ENCODE peak calls at places on chromosomes 2 and 18, in nine cellular contexts. One of them, this sample, is unnamed.

GRCh38 chr2:172726172-172726735 is 9.4 kb upstream of the RAPGEF4 start:
- DNase-seq in iris pigment epithelial cell: peak; percentile 28
- DNase-seq in activated CD8-positive, alpha-beta memory T cell treated with anti-CD3 and anti-CD28 coated beads for 48 hours: no peak
- DNase-seq in retinal pigment epithelial cell: no peak
- DNase-seq in frontal cortex: no peak
- DNase-seq in stimulated activated effector memory CD8-positive, alpha-beta T cell treated with anti-CD3 and anti-CD28 coated beads, Interleukin-12 subunit alpha, Interleukin-12 subunit beta, amount 100 ng/mL, for 72 hours: no peak
- DNase-seq in activated T-cell treated with anti-CD3 and anti-CD28 coated beads for 1 hour: no peak
- DNase-seq in T-helper 17 cell: no peak
- DNase-seq in adrenal gland: no peak
- DNase-seq in this sample: no peak

GRCh38 chr2:19800796-19801195 is 101.0 kb downstream of the TTC32 start:
- DNase-seq in T-helper 17 cell: no peak
- DNase-seq in frontal cortex: no peak
- DNase-seq in stimulated activated effector memory CD8-positive, alpha-beta T cell treated with anti-CD3 and anti-CD28 coated beads, Interleukin-12 subunit alpha, Interleukin-12 subunit beta, amount 100 ng/mL, for 72 hours: no peak
- DNase-seq in adrenal gland: no peak
- DNase-seq in activated CD8-positive, alpha-beta memory T cell treated with anti-CD3 and anti-CD28 coated beads for 48 hours: no peak
- DNase-seq in iris pigment epithelial cell: no peak
- DNase-seq in retinal pigment epithelial cell: no peak
- DNase-seq in activated T-cell treated with anti-CD3 and anti-CD28 coated beads for 1 hour: no peak
- DNase-seq in this sample: no peak

GRCh38 chr2:42183775-42184174 is 14.6 kb downstream of the EML4 start:
- DNase-seq in retinal pigment epithelial cell: no peak
- DNase-seq in stimulated activated effector memory CD8-positive, alpha-beta T cell treated with anti-CD3 and anti-CD28 coated beads, Interleukin-12 subunit alpha, Interleukin-12 subunit beta, amount 100 ng/mL, for 72 hours: no peak
- DNase-seq in activated CD8-positive, alpha-beta memory T cell treated with anti-CD3 and anti-CD28 coated beads for 48 hours: no peak
- DNase-seq in frontal cortex: no peak
- DNase-seq in T-helper 17 cell: no peak
- DNase-seq in adrenal gland: no peak
- DNase-seq in iris pigment epithelial cell: no peak
- DNase-seq in activated T-cell treated with anti-CD3 and anti-CD28 coated beads for 1 hour: no peak
- DNase-seq in this sample: no peak

GRCh38 chr18:10313016-10313342 is 141.5 kb upstream of the APCDD1 start:
- DNase-seq in frontal cortex: no peak
- DNase-seq in activated T-cell treated with anti-CD3 and anti-CD28 coated beads for 1 hour: no peak
- DNase-seq in retinal pigment epithelial cell: no peak
- DNase-seq in T-helper 17 cell: no peak
- DNase-seq in stimulated activated effector memory CD8-positive, alpha-beta T cell treated with anti-CD3 and anti-CD28 coated beads, Interleukin-12 subunit alpha, Interleukin-12 subunit beta, amount 100 ng/mL, for 72 hours: no peak
- DNase-seq in iris pigment epithelial cell: no peak
- DNase-seq in adrenal gland: no peak
- DNase-seq in activated CD8-positive, alpha-beta memory T cell treated with anti-CD3 and anti-CD28 coated beads for 48 hours: no peak
- DNase-seq in this sample: no peak

GRCh38 chr2:207725815-207726578 is 14.6 kb downstream of the CCNYL1 start:
- DNase-seq in T-helper 17 cell: no peak
- DNase-seq in adrenal gland: no peak
- DNase-seq in activated T-cell treated with anti-CD3 and anti-CD28 coated beads for 1 hour: no peak
- DNase-seq in retinal pigment epithelial cell: no peak
- DNase-seq in stimulated activated effector memory CD8-positive, alpha-beta T cell treated with anti-CD3 and anti-CD28 coated beads, Interleukin-12 subunit alpha, Interleukin-12 subunit beta, amount 100 ng/mL, for 72 hours: no peak
- DNase-seq in frontal cortex: no peak
- DNase-seq in activated CD8-positive, alpha-beta memory T cell treated with anti-CD3 and anti-CD28 coated beads for 48 hours: no peak
- DNase-seq in iris pigment epithelial cell: peak; percentile 29
- DNase-seq in this sample: no peak

GRCh38 chr2:45275806-45276205 is 266.6 kb upstream of the SIX2 start:
- DNase-seq in activated T-cell treated with anti-CD3 and anti-CD28 coated beads for 1 hour: no peak
- DNase-seq in adrenal gland: no peak
- DNase-seq in iris pigment epithelial cell: no peak
- DNase-seq in activated CD8-positive, alpha-beta memory T cell treated with anti-CD3 and anti-CD28 coated beads for 48 hours: no peak
- DNase-seq in stimulated activated effector memory CD8-positive, alpha-beta T cell treated with anti-CD3 and anti-CD28 coated beads, Interleukin-12 subunit alpha, Interleukin-12 subunit beta, amount 100 ng/mL, for 72 hours: no peak
- DNase-seq in T-helper 17 cell: no peak
- DNase-seq in retinal pigment epithelial cell: no peak
- DNase-seq in frontal cortex: no peak
- DNase-seq in this sample: no peak

GRCh38 chr2:98913916-98914712 is 21.9 kb downstream of the CRACDL start:
- DNase-seq in iris pigment epithelial cell: no peak
- DNase-seq in frontal cortex: no peak
- DNase-seq in activated T-cell treated with anti-CD3 and anti-CD28 coated beads for 1 hour: no peak
- DNase-seq in T-helper 17 cell: no peak
- DNase-seq in adrenal gland: no peak
- DNase-seq in retinal pigment epithelial cell: no peak
- DNase-seq in activated CD8-positive, alpha-beta memory T cell treated with anti-CD3 and anti-CD28 coated beads for 48 hours: no peak
- DNase-seq in stimulated activated effector memory CD8-positive, alpha-beta T cell treated with anti-CD3 and anti-CD28 coated beads, Interleukin-12 subunit alpha, Interleukin-12 subunit beta, amount 100 ng/mL, for 72 hours: no peak
- DNase-seq in this sample: no peak

GRCh38 chr2:44290271-44290670 is 15.0 kb downstream of the SLC3A1 start:
- DNase-seq in iris pigment epithelial cell: peak; percentile 72
- DNase-seq in frontal cortex: no peak
- DNase-seq in adrenal gland: no peak
- DNase-seq in T-helper 17 cell: no peak
- DNase-seq in retinal pigment epithelial cell: no peak
- DNase-seq in stimulated activated effector memory CD8-positive, alpha-beta T cell treated with anti-CD3 and anti-CD28 coated beads, Interleukin-12 subunit alpha, Interleukin-12 subunit beta, amount 100 ng/mL, for 72 hours: no peak
- DNase-seq in activated CD8-positive, alpha-beta memory T cell treated with anti-CD3 and anti-CD28 coated beads for 48 hours: no peak
- DNase-seq in activated T-cell treated with anti-CD3 and anti-CD28 coated beads for 1 hour: no peak
- DNase-seq in this sample: no peak

GRCh38 chr2:7225848-7226247 is 308.6 kb downstream of the RNF144A start:
- DNase-seq in adrenal gland: no peak
- DNase-seq in retinal pigment epithelial cell: no peak
- DNase-seq in activated CD8-positive, alpha-beta memory T cell treated with anti-CD3 and anti-CD28 coated beads for 48 hours: no peak
- DNase-seq in stimulated activated effector memory CD8-positive, alpha-beta T cell treated with anti-CD3 and anti-CD28 coated beads, Interleukin-12 subunit alpha, Interleukin-12 subunit beta, amount 100 ng/mL, for 72 hours: no peak
- DNase-seq in T-helper 17 cell: no peak
- DNase-seq in activated T-cell treated with anti-CD3 and anti-CD28 coated beads for 1 hour: no peak
- DNase-seq in frontal cortex: no peak
- DNase-seq in iris pigment epithelial cell: no peak
- DNase-seq in this sample: no peak

GRCh38 chr2:217911283-217911965 is 91.4 kb downstream of the TNS1 start:
- DNase-seq in T-helper 17 cell: no peak
- DNase-seq in frontal cortex: no peak
- DNase-seq in activated T-cell treated with anti-CD3 and anti-CD28 coated beads for 1 hour: no peak
- DNase-seq in retinal pigment epithelial cell: no peak
- DNase-seq in activated CD8-positive, alpha-beta memory T cell treated with anti-CD3 and anti-CD28 coated beads for 48 hours: no peak
- DNase-seq in iris pigment epithelial cell: peak; percentile 43
- DNase-seq in adrenal gland: peak; percentile 83
- DNase-seq in stimulated activated effector memory CD8-positive, alpha-beta T cell treated with anti-CD3 and anti-CD28 coated beads, Interleukin-12 subunit alpha, Interleukin-12 subunit beta, amount 100 ng/mL, for 72 hours: no peak
- DNase-seq in this sample: no peak

GRCh38 chr18:48125724-48126123 is 195.3 kb upstream of the SMAD2 start:
- DNase-seq in T-helper 17 cell: no peak
- DNase-seq in iris pigment epithelial cell: no peak
- DNase-seq in frontal cortex: no peak
- DNase-seq in adrenal gland: no peak
- DNase-seq in retinal pigment epithelial cell: no peak
- DNase-seq in activated T-cell treated with anti-CD3 and anti-CD28 coated beads for 1 hour: no peak
- DNase-seq in stimulated activated effector memory CD8-positive, alpha-beta T cell treated with anti-CD3 and anti-CD28 coated beads, Interleukin-12 subunit alpha, Interleukin-12 subunit beta, amount 100 ng/mL, for 72 hours: no peak
- DNase-seq in activated CD8-positive, alpha-beta memory T cell treated with anti-CD3 and anti-CD28 coated beads for 48 hours: no peak
- DNase-seq in this sample: no peak

GRCh38 chr2:222862915-222863544 is 2.2 kb downstream of the ACSL3 start:
- DNase-seq in frontal cortex: no peak
- DNase-seq in retinal pigment epithelial cell: no peak
- DNase-seq in activated T-cell treated with anti-CD3 and anti-CD28 coated beads for 1 hour: no peak
- DNase-seq in T-helper 17 cell: no peak
- DNase-seq in activated CD8-positive, alpha-beta memory T cell treated with anti-CD3 and anti-CD28 coated beads for 48 hours: no peak
- DNase-seq in iris pigment epithelial cell: peak; percentile 50
- DNase-seq in stimulated activated effector memory CD8-positive, alpha-beta T cell treated with anti-CD3 and anti-CD28 coated beads, Interleukin-12 subunit alpha, Interleukin-12 subunit beta, amount 100 ng/mL, for 72 hours: no peak
- DNase-seq in adrenal gland: no peak
- DNase-seq in this sample: no peak

GRCh38 chr2:61177727-61178549 is 15.9 kb downstream of the C2orf74 start:
- DNase-seq in stimulated activated effector memory CD8-positive, alpha-beta T cell treated with anti-CD3 and anti-CD28 coated beads, Interleukin-12 subunit alpha, Interleukin-12 subunit beta, amount 100 ng/mL, for 72 hours: no peak
- DNase-seq in iris pigment epithelial cell: peak; percentile 26
- DNase-seq in activated T-cell treated with anti-CD3 and anti-CD28 coated beads for 1 hour: peak; percentile 17
- DNase-seq in adrenal gland: peak; percentile 63
- DNase-seq in retinal pigment epithelial cell: no peak
- DNase-seq in frontal cortex: peak; percentile 26
- DNase-seq in activated CD8-positive, alpha-beta memory T cell treated with anti-CD3 and anti-CD28 coated beads for 48 hours: no peak
- DNase-seq in T-helper 17 cell: peak; percentile 27
- DNase-seq in this sample: no peak

GRCh38 chr2:91974401-91975129 is 2896.7 kb upstream of the TEKT4 start:
- DNase-seq in frontal cortex: no peak
- DNase-seq in T-helper 17 cell: no peak
- DNase-seq in iris pigment epithelial cell: no peak
- DNase-seq in retinal pigment epithelial cell: no peak
- DNase-seq in stimulated activated effector memory CD8-positive, alpha-beta T cell treated with anti-CD3 and anti-CD28 coated beads, Interleukin-12 subunit alpha, Interleukin-12 subunit beta, amount 100 ng/mL, for 72 hours: no peak
- DNase-seq in adrenal gland: no peak
- DNase-seq in activated T-cell treated with anti-CD3 and anti-CD28 coated beads for 1 hour: no peak
- DNase-seq in activated CD8-positive, alpha-beta memory T cell treated with anti-CD3 and anti-CD28 coated beads for 48 hours: no peak
- DNase-seq in this sample: no peak

GRCh38 chr2:41932241-41933034 is 115.4 kb upstream of the PKDCC start:
- DNase-seq in adrenal gland: peak; percentile 90
- DNase-seq in T-helper 17 cell: no peak
- DNase-seq in frontal cortex: no peak
- DNase-seq in activated CD8-positive, alpha-beta memory T cell treated with anti-CD3 and anti-CD28 coated beads for 48 hours: no peak
- DNase-seq in retinal pigment epithelial cell: no peak
- DNase-seq in stimulated activated effector memory CD8-positive, alpha-beta T cell treated with anti-CD3 and anti-CD28 coated beads, Interleukin-12 subunit alpha, Interleukin-12 subunit beta, amount 100 ng/mL, for 72 hours: no peak
- DNase-seq in activated T-cell treated with anti-CD3 and anti-CD28 coated beads for 1 hour: no peak
- DNase-seq in iris pigment epithelial cell: peak; percentile 95
- DNase-seq in this sample: no peak

GRCh38 chr18:67854340-67854739 is 337.8 kb upstream of the DSEL start:
- DNase-seq in retinal pigment epithelial cell: no peak
- DNase-seq in activated T-cell treated with anti-CD3 and anti-CD28 coated beads for 1 hour: no peak
- DNase-seq in adrenal gland: no peak
- DNase-seq in T-helper 17 cell: no peak
- DNase-seq in frontal cortex: no peak
- DNase-seq in iris pigment epithelial cell: peak; percentile 71
- DNase-seq in activated CD8-positive, alpha-beta memory T cell treated with anti-CD3 and anti-CD28 coated beads for 48 hours: no peak
- DNase-seq in stimulated activated effector memory CD8-positive, alpha-beta T cell treated with anti-CD3 and anti-CD28 coated beads, Interleukin-12 subunit alpha, Interleukin-12 subunit beta, amount 100 ng/mL, for 72 hours: no peak
- DNase-seq in this sample: no peak

GRCh38 chr2:15145046-15145817 is 415.9 kb downstream of the NBAS start:
- DNase-seq in iris pigment epithelial cell: no peak
- DNase-seq in frontal cortex: no peak
- DNase-seq in stimulated activated effector memory CD8-positive, alpha-beta T cell treated with anti-CD3 and anti-CD28 coated beads, Interleukin-12 subunit alpha, Interleukin-12 subunit beta, amount 100 ng/mL, for 72 hours: no peak
- DNase-seq in T-helper 17 cell: no peak
- DNase-seq in activated T-cell treated with anti-CD3 and anti-CD28 coated beads for 1 hour: no peak
- DNase-seq in activated CD8-positive, alpha-beta memory T cell treated with anti-CD3 and anti-CD28 coated beads for 48 hours: no peak
- DNase-seq in adrenal gland: no peak
- DNase-seq in retinal pigment epithelial cell: peak; percentile 40
- DNase-seq in this sample: no peak

GRCh38 chr2:144515694-144516416 is 4.1 kb downstream of the ZEB2 start:
- DNase-seq in retinal pigment epithelial cell: no peak
- DNase-seq in T-helper 17 cell: no peak
- DNase-seq in iris pigment epithelial cell: peak; percentile 71
- DNase-seq in activated CD8-positive, alpha-beta memory T cell treated with anti-CD3 and anti-CD28 coated beads for 48 hours: no peak
- DNase-seq in activated T-cell treated with anti-CD3 and anti-CD28 coated beads for 1 hour: no peak
- DNase-seq in frontal cortex: peak; percentile 48
- DNase-seq in adrenal gland: peak; percentile 59
- DNase-seq in stimulated activated effector memory CD8-positive, alpha-beta T cell treated with anti-CD3 and anti-CD28 coated beads, Interleukin-12 subunit alpha, Interleukin-12 subunit beta, amount 100 ng/mL, for 72 hours: no peak
- DNase-seq in this sample: peak; percentile 10

GRCh38 chr2:159873136-159873728 is 75.2 kb upstream of the CD302 start:
- DNase-seq in retinal pigment epithelial cell: no peak
- DNase-seq in adrenal gland: peak; percentile 54
- DNase-seq in activated T-cell treated with anti-CD3 and anti-CD28 coated beads for 1 hour: no peak
- DNase-seq in stimulated activated effector memory CD8-positive, alpha-beta T cell treated with anti-CD3 and anti-CD28 coated beads, Interleukin-12 subunit alpha, Interleukin-12 subunit beta, amount 100 ng/mL, for 72 hours: no peak
- DNase-seq in frontal cortex: no peak
- DNase-seq in activated CD8-positive, alpha-beta memory T cell treated with anti-CD3 and anti-CD28 coated beads for 48 hours: no peak
- DNase-seq in iris pigment epithelial cell: no peak
- DNase-seq in T-helper 17 cell: no peak
- DNase-seq in this sample: no peak

GRCh38 chr2:142041105-142041504 is 89.7 kb downstream of the LRP1B start:
- DNase-seq in stimulated activated effector memory CD8-positive, alpha-beta T cell treated with anti-CD3 and anti-CD28 coated beads, Interleukin-12 subunit alpha, Interleukin-12 subunit beta, amount 100 ng/mL, for 72 hours: no peak
- DNase-seq in T-helper 17 cell: no peak
- DNase-seq in retinal pigment epithelial cell: peak; percentile 33
- DNase-seq in activated T-cell treated with anti-CD3 and anti-CD28 coated beads for 1 hour: no peak
- DNase-seq in iris pigment epithelial cell: peak; percentile 10
- DNase-seq in activated CD8-positive, alpha-beta memory T cell treated with anti-CD3 and anti-CD28 coated beads for 48 hours: no peak
- DNase-seq in adrenal gland: no peak
- DNase-seq in frontal cortex: no peak
- DNase-seq in this sample: no peak

GRCh38 chr2:25714740-25715139 is 41.4 kb upstream of the DTNB start:
- DNase-seq in activated CD8-positive, alpha-beta memory T cell treated with anti-CD3 and anti-CD28 coated beads for 48 hours: no peak
- DNase-seq in iris pigment epithelial cell: peak; percentile 11
- DNase-seq in adrenal gland: no peak
- DNase-seq in retinal pigment epithelial cell: no peak
- DNase-seq in stimulated activated effector memory CD8-positive, alpha-beta T cell treated with anti-CD3 and anti-CD28 coated beads, Interleukin-12 subunit alpha, Interleukin-12 subunit beta, amount 100 ng/mL, for 72 hours: no peak
- DNase-seq in T-helper 17 cell: no peak
- DNase-seq in frontal cortex: no peak
- DNase-seq in activated T-cell treated with anti-CD3 and anti-CD28 coated beads for 1 hour: no peak
- DNase-seq in this sample: no peak

GRCh38 chr2:115160523-115161521 is 718.4 kb downstream of the DPP10 start:
- DNase-seq in stimulated activated effector memory CD8-positive, alpha-beta T cell treated with anti-CD3 and anti-CD28 coated beads, Interleukin-12 subunit alpha, Interleukin-12 subunit beta, amount 100 ng/mL, for 72 hours: no peak
- DNase-seq in activated T-cell treated with anti-CD3 and anti-CD28 coated beads for 1 hour: no peak
- DNase-seq in iris pigment epithelial cell: no peak
- DNase-seq in frontal cortex: no peak
- DNase-seq in activated CD8-positive, alpha-beta memory T cell treated with anti-CD3 and anti-CD28 coated beads for 48 hours: no peak
- DNase-seq in T-helper 17 cell: no peak
- DNase-seq in adrenal gland: peak; percentile 62
- DNase-seq in retinal pigment epithelial cell: no peak
- DNase-seq in this sample: peak; percentile 50

GRCh38 chr2:40642261-40642660 is 190.4 kb upstream of the SLC8A1 start:
- DNase-seq in T-helper 17 cell: no peak
- DNase-seq in frontal cortex: no peak
- DNase-seq in retinal pigment epithelial cell: no peak
- DNase-seq in stimulated activated effector memory CD8-positive, alpha-beta T cell treated with anti-CD3 and anti-CD28 coated beads, Interleukin-12 subunit alpha, Interleukin-12 subunit beta, amount 100 ng/mL, for 72 hours: no peak
- DNase-seq in activated T-cell treated with anti-CD3 and anti-CD28 coated beads for 1 hour: no peak
- DNase-seq in adrenal gland: no peak
- DNase-seq in iris pigment epithelial cell: no peak
- DNase-seq in activated CD8-positive, alpha-beta memory T cell treated with anti-CD3 and anti-CD28 coated beads for 48 hours: no peak
- DNase-seq in this sample: no peak

GRCh38 chr2:60556441-60556997 is 3.1 kb upstream of the BCL11A start:
- DNase-seq in retinal pigment epithelial cell: no peak
- DNase-seq in activated CD8-positive, alpha-beta memory T cell treated with anti-CD3 and anti-CD28 coated beads for 48 hours: no peak
- DNase-seq in iris pigment epithelial cell: no peak
- DNase-seq in adrenal gland: no peak
- DNase-seq in frontal cortex: no peak
- DNase-seq in activated T-cell treated with anti-CD3 and anti-CD28 coated beads for 1 hour: no peak
- DNase-seq in T-helper 17 cell: no peak
- DNase-seq in stimulated activated effector memory CD8-positive, alpha-beta T cell treated with anti-CD3 and anti-CD28 coated beads, Interleukin-12 subunit alpha, Interleukin-12 subunit beta, amount 100 ng/mL, for 72 hours: no peak
- DNase-seq in this sample: no peak

GRCh38 chr2:149815946-149816345 is 228.4 kb upstream of the MMADHC start:
- DNase-seq in iris pigment epithelial cell: no peak
- DNase-seq in T-helper 17 cell: no peak
- DNase-seq in activated T-cell treated with anti-CD3 and anti-CD28 coated beads for 1 hour: no peak
- DNase-seq in adrenal gland: no peak
- DNase-seq in retinal pigment epithelial cell: no peak
- DNase-seq in stimulated activated effector memory CD8-positive, alpha-beta T cell treated with anti-CD3 and anti-CD28 coated beads, Interleukin-12 subunit alpha, Interleukin-12 subunit beta, amount 100 ng/mL, for 72 hours: no peak
- DNase-seq in activated CD8-positive, alpha-beta memory T cell treated with anti-CD3 and anti-CD28 coated beads for 48 hours: no peak
- DNase-seq in frontal cortex: no peak
- DNase-seq in this sample: no peak

GRCh38 chr2:158138255-158138654 is 36.6 kb downstream of the UPP2 start:
- DNase-seq in T-helper 17 cell: no peak
- DNase-seq in activated T-cell treated with anti-CD3 and anti-CD28 coated beads for 1 hour: no peak
- DNase-seq in frontal cortex: no peak
- DNase-seq in retinal pigment epithelial cell: no peak
- DNase-seq in activated CD8-positive, alpha-beta memory T cell treated with anti-CD3 and anti-CD28 coated beads for 48 hours: no peak
- DNase-seq in adrenal gland: no peak
- DNase-seq in stimulated activated effector memory CD8-positive, alpha-beta T cell treated with anti-CD3 and anti-CD28 coated beads, Interleukin-12 subunit alpha, Interleukin-12 subunit beta, amount 100 ng/mL, for 72 hours: no peak
- DNase-seq in iris pigment epithelial cell: no peak
- DNase-seq in this sample: no peak

GRCh38 chr2:147082850-147083522 is 761.8 kb upstream of the ACVR2A start:
- DNase-seq in activated T-cell treated with anti-CD3 and anti-CD28 coated beads for 1 hour: peak; percentile 16
- DNase-seq in stimulated activated effector memory CD8-positive, alpha-beta T cell treated with anti-CD3 and anti-CD28 coated beads, Interleukin-12 subunit alpha, Interleukin-12 subunit beta, amount 100 ng/mL, for 72 hours: peak; percentile 27
- DNase-seq in activated CD8-positive, alpha-beta memory T cell treated with anti-CD3 and anti-CD28 coated beads for 48 hours: peak; percentile 14
- DNase-seq in retinal pigment epithelial cell: peak; percentile 35
- DNase-seq in T-helper 17 cell: peak; percentile 8
- DNase-seq in frontal cortex: peak; percentile 59
- DNase-seq in iris pigment epithelial cell: peak; percentile 74
- DNase-seq in adrenal gland: peak; percentile 72
- DNase-seq in this sample: peak; percentile 53

GRCh38 chr2:137050949-137051348 is 285.6 kb downstream of the THSD7B start:
- DNase-seq in adrenal gland: no peak
- DNase-seq in activated CD8-positive, alpha-beta memory T cell treated with anti-CD3 and anti-CD28 coated beads for 48 hours: no peak
- DNase-seq in frontal cortex: no peak
- DNase-seq in activated T-cell treated with anti-CD3 and anti-CD28 coated beads for 1 hour: no peak
- DNase-seq in iris pigment epithelial cell: peak; percentile 6
- DNase-seq in stimulated activated effector memory CD8-positive, alpha-beta T cell treated with anti-CD3 and anti-CD28 coated beads, Interleukin-12 subunit alpha, Interleukin-12 subunit beta, amount 100 ng/mL, for 72 hours: no peak
- DNase-seq in T-helper 17 cell: no peak
- DNase-seq in retinal pigment epithelial cell: peak; percentile 2
- DNase-seq in this sample: no peak

GRCh38 chr2:67346718-67347407 is 50.3 kb upstream of the ETAA1 start:
- DNase-seq in frontal cortex: no peak
- DNase-seq in iris pigment epithelial cell: peak; percentile 71
- DNase-seq in retinal pigment epithelial cell: no peak
- DNase-seq in T-helper 17 cell: no peak
- DNase-seq in activated CD8-positive, alpha-beta memory T cell treated with anti-CD3 and anti-CD28 coated beads for 48 hours: no peak
- DNase-seq in activated T-cell treated with anti-CD3 and anti-CD28 coated beads for 1 hour: no peak
- DNase-seq in adrenal gland: no peak
- DNase-seq in stimulated activated effector memory CD8-positive, alpha-beta T cell treated with anti-CD3 and anti-CD28 coated beads, Interleukin-12 subunit alpha, Interleukin-12 subunit beta, amount 100 ng/mL, for 72 hours: no peak
- DNase-seq in this sample: no peak

GRCh38 chr18:41660654-41661053 is 294.4 kb upstream of the PIK3C3 start:
- DNase-seq in activated T-cell treated with anti-CD3 and anti-CD28 coated beads for 1 hour: no peak
- DNase-seq in stimulated activated effector memory CD8-positive, alpha-beta T cell treated with anti-CD3 and anti-CD28 coated beads, Interleukin-12 subunit alpha, Interleukin-12 subunit beta, amount 100 ng/mL, for 72 hours: no peak
- DNase-seq in T-helper 17 cell: no peak
- DNase-seq in frontal cortex: no peak
- DNase-seq in iris pigment epithelial cell: peak; percentile 67
- DNase-seq in adrenal gland: no peak
- DNase-seq in retinal pigment epithelial cell: no peak
- DNase-seq in activated CD8-positive, alpha-beta memory T cell treated with anti-CD3 and anti-CD28 coated beads for 48 hours: no peak
- DNase-seq in this sample: no peak

GRCh38 chr2:26072925-26073768 is 39.3 kb downstream of the RAB10 start:
- DNase-seq in T-helper 17 cell: no peak
- DNase-seq in retinal pigment epithelial cell: no peak
- DNase-seq in frontal cortex: no peak
- DNase-seq in activated T-cell treated with anti-CD3 and anti-CD28 coated beads for 1 hour: no peak
- DNase-seq in stimulated activated effector memory CD8-positive, alpha-beta T cell treated with anti-CD3 and anti-CD28 coated beads, Interleukin-12 subunit alpha, Interleukin-12 subunit beta, amount 100 ng/mL, for 72 hours: no peak
- DNase-seq in iris pigment epithelial cell: no peak
- DNase-seq in activated CD8-positive, alpha-beta memory T cell treated with anti-CD3 and anti-CD28 coated beads for 48 hours: no peak
- DNase-seq in adrenal gland: peak; percentile 73
- DNase-seq in this sample: no peak